ENCODE peak calls at places on chromosome 22, in eight cellular contexts. One of them, this sample, is unnamed.
A peak's percentile ranks its signal among the peaks of the same experiment; 100 is the strongest.

GRCh38 chr22:25406510-25407210 is 157.8 kb upstream of the GRK3 start:
- DNase-seq in mammary epithelial cell: no peak
- DNase-seq in IMR-90: no peak
- DNase-seq in heart right ventricle: peak; percentile 48
- DNase-seq in coronary artery: no peak
- DNase-seq in HepG2: peak; percentile 43
- DNase-seq in transverse colon: no peak
- DNase-seq in Panc1: no peak
- DNase-seq in this sample: no peak

GRCh38 chr22:23180893-23181762 is 819 bp downstream of the BCR start:
- DNase-seq in IMR-90: no peak
- DNase-seq in heart right ventricle: no peak
- DNase-seq in transverse colon: peak; percentile 22
- DNase-seq in HepG2: no peak
- DNase-seq in coronary artery: no peak
- DNase-seq in Panc1: no peak
- DNase-seq in mammary epithelial cell: peak; percentile 39
- DNase-seq in this sample: peak; percentile 39

GRCh38 chr22:22870577-22871398 is 16.8 kb upstream of the IGLL5 start:
- DNase-seq in mammary epithelial cell: no peak
- DNase-seq in heart right ventricle: no peak
- DNase-seq in HepG2: no peak
- DNase-seq in Panc1: no peak
- DNase-seq in transverse colon: no peak
- DNase-seq in IMR-90: no peak
- DNase-seq in coronary artery: no peak
- DNase-seq in this sample: no peak

GRCh38 chr22:46340676-46341075 is 5.2 kb downstream of the TRMU start:
- DNase-seq in mammary epithelial cell: no peak
- DNase-seq in Panc1: no peak
- DNase-seq in heart right ventricle: no peak
- DNase-seq in HepG2: no peak
- DNase-seq in IMR-90: no peak
- DNase-seq in transverse colon: no peak
- DNase-seq in coronary artery: no peak
- DNase-seq in this sample: no peak

GRCh38 chr22:30357650-30358215 is 926 bp downstream of the CCDC157 start:
- DNase-seq in Panc1: no peak
- DNase-seq in IMR-90: no peak
- DNase-seq in coronary artery: no peak
- DNase-seq in mammary epithelial cell: no peak
- DNase-seq in HepG2: no peak
- DNase-seq in transverse colon: no peak
- DNase-seq in heart right ventricle: no peak
- DNase-seq in this sample: no peak

GRCh38 chr22:44497218-44497903 is 672 bp downstream of the RTL6 start:
- DNase-seq in IMR-90: peak; percentile 34
- DNase-seq in transverse colon: peak; percentile 18
- DNase-seq in mammary epithelial cell: peak; percentile 3
- DNase-seq in heart right ventricle: no peak
- DNase-seq in Panc1: no peak
- DNase-seq in HepG2: no peak
- DNase-seq in coronary artery: no peak
- DNase-seq in this sample: peak; percentile 19

GRCh38 chr22:46846154-46846831 is 83.8 kb downstream of the TBC1D22A start:
- DNase-seq in Panc1: no peak
- DNase-seq in mammary epithelial cell: peak; percentile 67
- DNase-seq in transverse colon: no peak
- DNase-seq in HepG2: no peak
- DNase-seq in IMR-90: peak; percentile 19
- DNase-seq in heart right ventricle: no peak
- DNase-seq in coronary artery: peak; percentile 45
- DNase-seq in this sample: no peak

GRCh38 chr22:47534150-47535133 is 772.0 kb downstream of the TBC1D22A start:
- DNase-seq in IMR-90: no peak
- DNase-seq in heart right ventricle: no peak
- DNase-seq in HepG2: no peak
- DNase-seq in Panc1: no peak
- DNase-seq in transverse colon: no peak
- DNase-seq in coronary artery: no peak
- DNase-seq in mammary epithelial cell: no peak
- DNase-seq in this sample: no peak

GRCh38 chr22:33758961-33759360 is 161.3 kb downstream of the LARGE1 start:
- DNase-seq in coronary artery: no peak
- DNase-seq in IMR-90: no peak
- DNase-seq in HepG2: no peak
- DNase-seq in heart right ventricle: no peak
- DNase-seq in Panc1: no peak
- DNase-seq in transverse colon: no peak
- DNase-seq in mammary epithelial cell: no peak
- DNase-seq in this sample: no peak

GRCh38 chr22:44601725-44602124 is 100.3 kb upstream of the PRR5 start:
- DNase-seq in Panc1: no peak
- DNase-seq in mammary epithelial cell: no peak
- DNase-seq in HepG2: no peak
- DNase-seq in transverse colon: no peak
- DNase-seq in heart right ventricle: no peak
- DNase-seq in IMR-90: no peak
- DNase-seq in coronary artery: no peak
- DNase-seq in this sample: no peak

GRCh38 chr22:46481386-46481785 is 56.0 kb downstream of the CELSR1 start:
- DNase-seq in Panc1: no peak
- DNase-seq in coronary artery: no peak
- DNase-seq in mammary epithelial cell: no peak
- DNase-seq in HepG2: no peak
- DNase-seq in transverse colon: no peak
- DNase-seq in heart right ventricle: no peak
- DNase-seq in IMR-90: no peak
- DNase-seq in this sample: no peak

GRCh38 chr22:38798496-38798895 is 4.6 kb upstream of the DNAL4 start:
- DNase-seq in Panc1: no peak
- DNase-seq in HepG2: no peak
- DNase-seq in IMR-90: no peak
- DNase-seq in coronary artery: no peak
- DNase-seq in transverse colon: no peak
- DNase-seq in mammary epithelial cell: no peak
- DNase-seq in heart right ventricle: no peak
- DNase-seq in this sample: no peak

GRCh38 chr22:38792833-38793232 is 1.1 kb downstream of the DNAL4 start:
- DNase-seq in heart right ventricle: no peak
- DNase-seq in Panc1: no peak
- DNase-seq in coronary artery: no peak
- DNase-seq in IMR-90: peak; percentile 59
- DNase-seq in transverse colon: no peak
- DNase-seq in mammary epithelial cell: peak; percentile 68
- DNase-seq in HepG2: no peak
- DNase-seq in this sample: no peak

GRCh38 chr22:38793721-38794466 is at the start of gene DNAL4:
- DNase-seq in transverse colon: peak; percentile 95
- DNase-seq in Panc1: peak; percentile 94
- DNase-seq in HepG2: peak; percentile 96
- DNase-seq in heart right ventricle: peak; percentile 89
- DNase-seq in IMR-90: peak; percentile 98
- DNase-seq in mammary epithelial cell: peak; percentile 98
- DNase-seq in coronary artery: peak; percentile 96
- DNase-seq in this sample: peak; percentile 99

GRCh38 chr22:38796262-38796957 is 2.5 kb upstream of the DNAL4 start:
- DNase-seq in coronary artery: no peak
- DNase-seq in heart right ventricle: no peak
- DNase-seq in transverse colon: no peak
- DNase-seq in HepG2: no peak
- DNase-seq in Panc1: no peak
- DNase-seq in mammary epithelial cell: no peak
- DNase-seq in IMR-90: no peak
- DNase-seq in this sample: peak; percentile 77

DNA sequence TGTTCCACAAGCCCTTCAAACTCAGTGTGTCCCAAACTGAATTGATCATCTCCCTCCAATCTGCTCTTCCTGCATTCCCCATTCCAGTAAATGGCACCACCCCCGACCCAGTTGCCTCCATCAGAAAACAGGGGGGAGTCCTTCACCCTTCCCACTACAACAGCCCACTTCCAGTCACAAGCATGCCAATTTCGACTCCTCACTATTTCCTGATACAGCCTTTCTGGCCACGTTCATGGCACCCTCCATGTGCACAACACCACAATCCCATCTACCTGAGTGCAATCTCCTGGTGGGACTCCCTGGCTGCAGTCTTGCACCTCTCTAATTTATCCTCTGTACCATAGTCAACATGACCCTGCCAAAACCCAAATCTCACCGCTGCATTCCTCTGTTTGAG is 1.6 kb upstream of the DNAL4 start:
- DNase-seq in HepG2: no peak
- DNase-seq in Panc1: no peak
- DNase-seq in coronary artery: no peak
- DNase-seq in mammary epithelial cell: no peak
- DNase-seq in IMR-90: no peak
- DNase-seq in transverse colon: no peak
- DNase-seq in heart right ventricle: no peak
- DNase-seq in this sample: no peak
- H3K27ac ChIP-seq in HepG2: no peak overlapping the region
- H3K27ac ChIP-seq in Panc1: no peak overlapping the region
- H3K27ac ChIP-seq in coronary artery: no peak overlapping the region
- H3K27ac ChIP-seq in mammary epithelial cell: no peak overlapping the region
- H3K27ac ChIP-seq in IMR-90: no peak overlapping the region
- H3K27ac ChIP-seq in transverse colon: no peak overlapping the region
- H3K27ac ChIP-seq in heart right ventricle: no peak overlapping the region
- H3K27ac ChIP-seq in this sample: peak overlapping the region; percentile 22

DNA sequence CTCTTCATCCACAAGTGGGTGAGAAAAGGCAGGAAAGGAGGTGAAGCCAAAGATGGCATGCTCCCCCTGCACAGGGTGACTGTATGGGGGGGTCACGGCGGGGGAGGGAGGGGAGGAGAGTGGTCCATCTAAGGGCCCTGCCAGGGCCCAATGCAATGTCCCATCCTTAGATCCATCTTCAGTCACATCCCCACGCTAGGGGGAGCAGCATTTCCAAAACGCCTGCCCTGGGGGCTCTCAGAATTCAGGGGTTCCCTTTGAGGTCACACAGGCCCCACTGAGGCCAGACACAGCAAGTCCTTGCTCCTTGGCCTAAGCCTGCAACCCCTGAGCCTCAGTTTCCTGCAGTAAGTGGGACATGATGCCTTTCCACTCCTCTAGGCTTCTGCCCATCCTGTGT is 52.4 kb downstream of the RTN4R start:
- DNase-seq in mammary epithelial cell: no peak
- DNase-seq in Panc1: no peak
- DNase-seq in HepG2: no peak
- DNase-seq in transverse colon: no peak
- DNase-seq in IMR-90: no peak
- DNase-seq in coronary artery: no peak
- DNase-seq in heart right ventricle: no peak
- DNase-seq in this sample: no peak
- TF ChIP-seq CTCF in mammary epithelial cell: no peak
- TF ChIP-seq CTCF in Panc1: no peak
- TF ChIP-seq CTCF in HepG2: no peak
- TF ChIP-seq CTCF in transverse colon: no peak
- TF ChIP-seq CTCF in IMR-90: no peak
- TF ChIP-seq CTCF in coronary artery: no peak
- TF ChIP-seq CTCF in heart right ventricle: no peak
- TF ChIP-seq CTCF in this sample: no peak

DNA sequence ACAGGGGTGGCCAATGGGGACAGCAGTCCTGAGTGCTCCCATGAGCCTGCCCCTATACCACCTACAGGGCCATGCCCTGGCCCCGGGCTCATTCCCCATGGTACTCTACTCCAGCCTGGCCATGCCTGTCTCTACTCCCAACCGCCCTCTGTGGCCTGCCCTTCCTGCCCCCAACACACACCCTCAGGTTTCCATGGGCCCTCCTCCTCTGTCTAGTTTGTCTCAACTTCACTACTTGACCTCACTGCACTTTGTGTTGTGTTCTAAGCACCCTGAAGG is 26.3 kb upstream of the RASL10A start:
- DNase-seq in mammary epithelial cell: no peak
- DNase-seq in heart right ventricle: no peak
- DNase-seq in Panc1: no peak
- DNase-seq in HepG2: no peak
- DNase-seq in coronary artery: no peak
- DNase-seq in IMR-90: no peak
- DNase-seq in transverse colon: no peak
- DNase-seq in this sample: no peak
- H3K27ac ChIP-seq in mammary epithelial cell: no peak overlapping the region
- H3K27ac ChIP-seq in heart right ventricle: no peak overlapping the region
- H3K27ac ChIP-seq in Panc1: no peak overlapping the region
- H3K27ac ChIP-seq in HepG2: peak overlapping the region; percentile 54
- H3K27ac ChIP-seq in coronary artery: no peak overlapping the region
- H3K27ac ChIP-seq in IMR-90: no peak overlapping the region
- H3K27ac ChIP-seq in transverse colon: no peak overlapping the region
- H3K27ac ChIP-seq in this sample: no peak overlapping the region

GRCh38 chr22:17788023-17788330 is 13.7 kb upstream of the BID start:
- DNase-seq in coronary artery: no peak
- DNase-seq in IMR-90: no peak
- DNase-seq in mammary epithelial cell: no peak
- DNase-seq in Panc1: no peak
- DNase-seq in heart right ventricle: no peak
- DNase-seq in transverse colon: no peak
- DNase-seq in HepG2: no peak
- DNase-seq in this sample: no peak

GRCh38 chr22:17785185-17786184 is 11.2 kb upstream of the BID start:
- DNase-seq in HepG2: peak; percentile 72
- DNase-seq in Panc1: peak; percentile 47
- DNase-seq in transverse colon: peak; percentile 84
- DNase-seq in IMR-90: no peak
- DNase-seq in heart right ventricle: peak; percentile 62
- DNase-seq in mammary epithelial cell: peak; percentile 39
- DNase-seq in coronary artery: no peak
- DNase-seq in this sample: peak; percentile 50

GRCh38 chr22:17787159-17788022 is 13.1 kb upstream of the BID start:
- DNase-seq in heart right ventricle: no peak
- DNase-seq in HepG2: no peak
- DNase-seq in Panc1: no peak
- DNase-seq in coronary artery: no peak
- DNase-seq in mammary epithelial cell: no peak
- DNase-seq in IMR-90: no peak
- DNase-seq in transverse colon: no peak
- DNase-seq in this sample: no peak

GRCh38 chr22:17784776-17785175 is 10.5 kb upstream of the BID start:
- DNase-seq in IMR-90: no peak
- DNase-seq in coronary artery: no peak
- DNase-seq in heart right ventricle: no peak
- DNase-seq in transverse colon: no peak
- DNase-seq in HepG2: no peak
- DNase-seq in Panc1: no peak
- DNase-seq in mammary epithelial cell: no peak
- DNase-seq in this sample: no peak

DNA sequence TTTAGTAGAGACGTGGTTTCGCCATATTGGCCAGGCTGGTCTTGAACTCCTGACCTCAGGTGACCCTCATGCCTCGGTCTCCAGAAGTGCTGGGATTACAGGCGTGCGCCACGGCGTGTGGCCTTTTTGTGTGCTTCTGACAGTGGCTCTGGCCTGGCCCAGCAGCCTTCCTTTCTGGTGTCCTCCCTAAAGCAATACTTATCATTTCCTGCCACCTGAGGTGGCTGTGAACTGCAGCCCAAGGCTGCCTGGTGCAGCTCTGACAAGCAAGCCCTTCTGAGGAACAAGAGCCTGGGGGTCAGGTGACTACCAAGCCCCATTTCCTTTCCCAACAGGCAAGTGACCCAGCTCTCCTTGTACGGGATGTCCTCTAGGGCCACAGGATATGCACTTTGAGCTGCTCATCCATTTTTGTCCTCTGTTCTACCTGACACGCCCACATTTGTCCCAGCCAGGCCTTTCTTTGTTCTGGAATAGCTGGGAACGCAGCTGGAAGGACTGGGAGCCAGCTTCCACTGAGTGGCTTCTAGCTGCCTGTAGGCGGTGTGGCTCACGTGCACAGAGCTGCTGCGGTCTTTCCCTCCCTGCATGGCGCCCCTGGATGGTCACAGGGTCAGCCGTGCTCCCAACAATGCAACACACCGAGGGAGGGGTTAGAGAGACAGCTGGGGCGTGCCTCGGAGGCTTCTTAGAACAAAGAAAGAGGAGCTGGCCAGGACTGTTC is 12.3 kb upstream of the BID start:
- DNase-seq in coronary artery: no peak
- DNase-seq in IMR-90: no peak
- DNase-seq in transverse colon: peak; percentile 80
- DNase-seq in Panc1: no peak
- DNase-seq in HepG2: peak; percentile 91
- DNase-seq in heart right ventricle: peak; percentile 75
- DNase-seq in mammary epithelial cell: peak; percentile 30
- DNase-seq in this sample: no peak
- TF ChIP-seq CTCF in coronary artery: no peak
- TF ChIP-seq CTCF in IMR-90: no peak
- TF ChIP-seq CTCF in transverse colon: no peak
- TF ChIP-seq CTCF in Panc1: no peak
- TF ChIP-seq CTCF in HepG2: peak; percentile 49
- TF ChIP-seq CTCF in heart right ventricle: peak; percentile 12
- TF ChIP-seq CTCF in mammary epithelial cell: no peak
- TF ChIP-seq CTCF in this sample: no peak